ENCODE peak calls at places on chromosomes 11 and 22, in seven cellular contexts. R, T, F, B, Y, A and H are unnamed samples. For H3K4me1, the result is how much of the 10 kb centered on the place peaks cover.

GRCh38 chr11:45414082-45414481 is 127.9 kb upstream of the SYT13 start:
- DNase-seq in A (peak), R (no peak), F (no peak), B (no peak), T (no peak), Y (no peak), H (no peak)

GRCh38 chr11:94553938-94554337 is 10.2 kb downstream of the FUT4 start:
- DNase-seq in B (no peak), R (no peak), F (no peak), T (peak), A (no peak), Y (peak), H (no peak)

GRCh38 chr11:128572965-128573364 is 14.4 kb downstream of the ETS1 start:
- DNase-seq in A (no peak), Y (no peak), R (no peak), T (peak), F (peak), B (no peak), H (no peak)

GRCh38 chr11:57294225-57295131 is 30.3 kb downstream of the TNKS1BP1 start:
- DNase-seq in A (peak), F (no peak), B (no peak), Y (peak), R (no peak), T (peak), H (peak)

GRCh38 chr11:69487391-69487790 is 5.9 kb downstream of the LINC01488 start:
- DNase-seq in Y (no peak), B (no peak), T (no peak), R (no peak), F (no peak), A (no peak), H (no peak)

GRCh38 chr11:35286156-35286555 is 133.2 kb downstream of the SLC1A2 start:
- DNase-seq in B (no peak), F (no peak), Y (no peak), T (no peak), R (no peak), A (no peak), H (no peak)

GRCh38 chr11:61509058-61510029 is 795 bp downstream of the LRRC10B start:
- DNase-seq in A (peak), F (peak), R (peak), T (peak), Y (peak), B (peak), H (peak)

GRCh38 chr11:47259178-47259977 is 1.6 kb downstream of the NR1H3 start:
- DNase-seq in T (peak), B (peak), Y (no peak), F (peak), R (no peak), A (peak), H (peak)

GRCh38 chr11:22668005-22668796 is 1.8 kb downstream of the GAS2 start:
- DNase-seq in Y (no peak), F (no peak), T (no peak), R (no peak), B (no peak), A (no peak), H (no peak)

GRCh38 chr11:25943031-25943430 is 388.9 kb upstream of the ANO3 start:
- DNase-seq in Y (no peak), T (no peak), R (no peak), A (no peak), F (no peak), B (no peak), H (no peak)

GRCh38 chr11:36478700-36479329 is 31.3 kb downstream of the TRAF6 start:
- DNase-seq in Y (peak), T (peak), F (peak), A (peak), R (peak), B (no peak), H (no peak)

GRCh38 chr11:116224154-116224888 is 548.5 kb downstream of the BUD13 start:
- DNase-seq in B (peak), Y (no peak), A (peak), F (peak), T (peak), R (peak), H (peak)

GRCh38 chr11:71206186-71206585 is 46.2 kb downstream of the SHANK2 start:
- DNase-seq in F (no peak), Y (no peak), B (no peak), T (no peak), A (peak), R (no peak), H (peak)

GRCh38 chr11:123100378-123101085 is 38.6 kb upstream of the HSPA8 start:
- DNase-seq in B (no peak), T (no peak), Y (no peak), F (peak), A (no peak), R (no peak), H (no peak)

GRCh38 chr11:74257934-74258553 is 53.4 kb downstream of the P4HA3 start:
- DNase-seq in F (no peak), A (no peak), R (no peak), Y (no peak), B (no peak), T (peak), H (peak)

GRCh38 chr11:36306888-36307287 is 10.8 kb downstream of the PRR5L start:
- DNase-seq in Y (no peak), T (peak), R (peak), B (no peak), A (peak), F (peak), H (no peak)

GRCh38 chr11:124865902-124866851 is 945 bp downstream of the ROBO3 start:
- DNase-seq in R (no peak), B (peak), Y (no peak), A (peak), F (peak), T (peak), H (peak)

DNA sequence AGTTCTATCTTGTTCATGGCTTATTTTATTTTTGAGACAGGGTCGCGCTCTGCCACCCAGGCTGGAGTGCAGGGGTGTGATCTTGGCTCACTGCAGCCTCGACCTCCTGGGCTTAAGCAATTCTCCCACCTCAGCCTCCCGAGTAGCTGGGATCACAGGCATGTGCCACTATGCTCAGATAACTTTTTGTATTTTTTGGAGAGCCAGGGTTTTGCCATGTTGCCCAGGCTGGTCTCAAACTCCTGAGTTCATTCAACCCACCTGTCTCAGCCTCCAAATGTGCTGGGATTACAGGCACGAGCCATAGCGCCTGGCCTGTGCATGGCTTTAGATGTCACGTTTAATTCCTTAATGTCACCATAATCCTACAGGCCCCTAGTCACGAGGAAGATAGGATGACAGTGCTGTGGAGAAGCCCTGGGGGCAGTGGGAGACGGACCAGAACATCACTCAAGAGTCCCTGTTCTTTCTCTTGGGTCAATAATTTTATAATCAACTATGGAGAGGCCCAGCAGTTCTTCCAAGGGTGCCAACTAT is 99.5 kb downstream of the RDX start:
- DNase-seq in B (no peak), A (no peak), T (no peak), F (peak), R (no peak), Y (no peak), H (no peak)
- H3K4me1 ChIP-seq in B (under half), A (under half), T (half or more), F (under half), R (under half), Y (half or more), H (under half)

GRCh38 chr11:106242723-106243405 is 165.4 kb downstream of the AASDHPPT start:
- DNase-seq in Y (no peak), B (no peak), F (no peak), A (no peak), R (no peak), T (no peak), H (no peak)
- H3K9ac ChIP-seq in Y (no peak), B (no peak), F (no peak), A (no peak), R (no peak), T (no peak), H (no peak)

DNA sequence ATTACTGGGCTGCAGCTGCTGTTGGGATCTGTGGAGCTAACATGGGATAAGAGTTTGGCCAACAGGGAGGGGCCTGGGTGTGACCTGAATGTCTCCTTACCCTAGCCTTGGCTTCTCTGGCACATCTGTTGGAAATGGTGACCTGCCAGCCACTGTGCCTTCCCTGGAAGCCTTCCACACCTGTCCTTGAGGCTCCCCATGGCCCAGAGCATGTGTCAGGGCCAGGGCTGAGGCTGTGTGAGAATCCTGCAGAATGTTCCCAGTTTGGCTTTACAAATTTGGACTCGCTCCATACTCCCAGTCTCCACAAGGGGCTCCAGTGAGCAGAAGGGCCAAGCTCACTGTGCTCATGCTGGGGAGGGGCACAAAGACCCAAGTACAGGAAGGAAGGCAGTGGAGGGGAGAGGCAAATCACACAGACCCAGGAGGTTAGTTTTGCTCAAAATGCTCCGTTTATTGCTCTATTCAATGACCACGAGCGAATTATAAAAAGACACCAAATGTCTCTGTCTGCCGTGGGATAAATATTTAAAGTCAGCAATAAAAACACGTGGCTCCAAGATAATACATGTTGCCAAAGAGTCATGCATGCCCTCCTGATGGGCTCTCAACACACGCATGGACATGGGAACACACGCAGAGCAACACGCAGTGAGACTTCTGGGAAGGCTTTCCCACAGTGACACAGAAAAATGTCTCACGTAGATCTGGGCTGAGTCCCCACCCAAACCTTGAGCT is 1.7 kb upstream of the IGSF22 start:
- DNase-seq in B (peak), A (peak), T (peak), R (peak), F (peak), Y (no peak), H (peak)
- TF ChIP-seq CTCF in B (peak), A (peak), T (peak), R (peak), F (peak), Y (peak), H (peak)

GRCh38 chr11:88353386-88353785 is 15.8 kb upstream of the CTSC start:
- DNase-seq in A (no peak), Y (no peak), B (no peak), T (peak), F (no peak), R (no peak), H (no peak)
- H3K4me1 ChIP-seq in A (under half), Y (under half), B (under half), T (under half), F (under half), R (under half), H (under half)

GRCh38 chr11:2988996-2989395 is 3.1 kb downstream of the NAP1L4 start:
- DNase-seq in Y (peak), R (no peak), F (no peak), A (no peak), B (no peak), T (no peak), H (no peak)
- H3K9ac ChIP-seq in Y (peak), R (no peak), F (peak), A (peak), B (no peak), T (peak), H (peak)

GRCh38 chr22:18970180-18970947 is 34.3 kb upstream of the PRODH start:
- DNase-seq in F (peak), Y (peak), B (peak), A (peak), R (no peak), T (no peak), H (no peak)
- TF ChIP-seq CTCF in F (peak), Y (no peak), B (peak), A (peak), R (peak), T (no peak), H (no peak)

DNA sequence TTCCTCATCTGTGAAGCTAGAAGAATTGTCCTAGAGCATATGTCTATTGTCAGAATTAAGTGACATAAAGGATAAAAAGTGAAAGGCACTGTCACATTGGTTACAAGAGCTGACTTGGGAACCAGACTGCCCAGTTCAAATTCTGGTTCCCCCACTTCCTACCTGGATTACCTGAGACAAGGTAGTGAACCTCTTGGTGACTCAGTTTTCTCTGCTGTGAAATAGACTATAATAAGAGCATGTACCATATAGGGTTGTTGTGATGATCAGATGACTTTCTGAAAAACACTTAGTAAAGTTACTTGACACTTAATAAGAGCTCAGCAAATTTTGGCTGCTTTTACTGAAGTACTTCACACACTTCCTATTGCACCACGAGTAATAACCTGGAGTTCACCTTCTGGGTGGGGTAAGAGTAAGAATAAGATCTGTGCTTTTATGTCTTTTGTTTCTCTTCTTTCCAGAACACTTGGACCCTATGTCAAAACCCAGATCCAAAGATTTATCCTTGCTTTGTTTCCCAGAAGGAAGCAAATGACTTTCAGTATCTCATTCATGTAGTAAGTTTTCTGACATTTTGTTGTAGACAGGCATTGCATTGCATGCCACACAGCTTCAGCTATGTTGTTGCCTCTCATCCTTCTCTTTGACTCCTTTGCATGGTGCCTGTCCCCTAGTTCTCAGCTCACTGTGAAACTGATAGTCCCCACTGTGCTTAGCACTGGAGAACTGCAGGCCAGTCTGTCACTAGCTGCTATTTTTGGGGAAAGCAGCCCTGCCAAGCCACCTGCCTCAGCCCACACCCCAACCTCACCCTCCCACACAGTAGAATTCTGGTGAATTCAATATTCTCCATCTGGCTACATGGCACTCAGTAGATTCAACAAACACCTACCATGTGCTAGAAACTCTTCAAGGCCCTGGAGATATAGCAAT is 121.8 kb upstream of the POU2AF2 start:
- DNase-seq in F (peak), R (no peak), T (no peak), Y (no peak), B (no peak), A (no peak), H (no peak)
- H3K4me1 ChIP-seq in F (under half), R (under half), T (under half), Y (under half), B (under half), A (under half), H (under half)

GRCh38 chr22:50564289-50564688 is 1.6 kb upstream of the SYCE3 start:
- DNase-seq in Y (no peak), A (no peak), T (peak), F (peak), B (no peak), R (no peak), H (peak)
- H3K9ac ChIP-seq in Y (no peak), A (no peak), T (no peak), F (no peak), B (no peak), R (no peak), H (no peak)

GRCh38 chr22:35892192-35892591 is 136.4 kb downstream of the RBFOX2 start:
- DNase-seq in F (no peak), B (no peak), Y (peak), T (peak), R (no peak), A (no peak), H (no peak)

GRCh38 chr22:35896306-35896705 is 132.3 kb downstream of the RBFOX2 start:
- DNase-seq in R (no peak), A (no peak), T (no peak), Y (peak), F (no peak), B (no peak), H (no peak)

GRCh38 chr22:35894937-35895708 is 133.5 kb downstream of the RBFOX2 start:
- DNase-seq in A (peak), Y (peak), F (no peak), T (peak), B (no peak), R (no peak), H (peak)

GRCh38 chr22:35893698-35894097 is 134.9 kb downstream of the RBFOX2 start:
- DNase-seq in Y (no peak), T (no peak), R (no peak), B (no peak), F (no peak), A (no peak), H (no peak)

DNA sequence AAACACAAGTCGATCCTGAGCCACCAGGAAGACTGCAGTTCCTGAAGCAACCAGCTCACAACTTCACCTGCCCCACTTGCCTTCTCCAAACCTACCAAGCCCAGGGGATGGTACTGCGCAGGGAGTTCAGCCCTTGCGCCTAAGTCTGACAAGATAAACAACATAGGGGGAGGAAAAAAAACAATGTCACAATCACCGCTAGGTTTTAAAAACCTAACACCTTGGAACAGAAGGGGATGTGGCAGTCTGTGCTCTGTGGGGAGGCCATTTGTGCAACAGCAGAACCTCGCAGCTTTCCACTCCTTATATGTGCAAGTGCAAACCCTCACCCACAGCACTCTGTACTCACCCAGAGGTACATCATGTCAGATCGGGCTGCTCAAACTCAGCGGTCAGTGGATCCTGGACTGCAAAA is 134.2 kb downstream of the RBFOX2 start:
- DNase-seq in R (no peak), B (no peak), T (no peak), Y (peak), F (no peak), A (peak), H (no peak)
- TF ChIP-seq CTCF in R (no peak), B (no peak), T (no peak), Y (peak), F (peak), A (no peak), H (no peak)